ENCODE peak calls at places on chromosomes 13 and 19, in eight cellular contexts. One of them, this sample, is unnamed.

GRCh38 chr19:39943586-39943985 is 9.2 kb upstream of the FCGBP start:
- DNase-seq in Daoy: no peak
- DNase-seq in HuH-7: no peak
- DNase-seq in Caco-2: no peak
- DNase-seq in stimulated activated CD4-positive, alpha-beta T cell treated with anti-CD3 and anti-CD28 coated beads, Interleukin-4, amount 100 ng/mL, for 48 hours: no peak
- DNase-seq in AG09319: no peak
- DNase-seq in activated CD4-positive, CD25-positive, alpha-beta regulatory T cell treated with anti-CD3 and anti-CD28 coated beads, Interleukin-2, amount 50 U/mL, for 16 hours: no peak
- DNase-seq in hepatocyte: peak; percentile 50
- DNase-seq in this sample: no peak

GRCh38 chr19:34494601-34495000 is 13.0 kb downstream of the WTIP start:
- DNase-seq in Caco-2: no peak
- DNase-seq in AG09319: no peak
- DNase-seq in HuH-7: no peak
- DNase-seq in stimulated activated CD4-positive, alpha-beta T cell treated with anti-CD3 and anti-CD28 coated beads, Interleukin-4, amount 100 ng/mL, for 48 hours: no peak
- DNase-seq in activated CD4-positive, CD25-positive, alpha-beta regulatory T cell treated with anti-CD3 and anti-CD28 coated beads, Interleukin-2, amount 50 U/mL, for 16 hours: no peak
- DNase-seq in Daoy: no peak
- DNase-seq in hepatocyte: no peak
- DNase-seq in this sample: no peak

GRCh38 chr19:18265611-18265981 is 8.7 kb downstream of the IQCN start:
- DNase-seq in AG09319: no peak
- DNase-seq in hepatocyte: no peak
- DNase-seq in Daoy: no peak
- DNase-seq in stimulated activated CD4-positive, alpha-beta T cell treated with anti-CD3 and anti-CD28 coated beads, Interleukin-4, amount 100 ng/mL, for 48 hours: no peak
- DNase-seq in HuH-7: no peak
- DNase-seq in activated CD4-positive, CD25-positive, alpha-beta regulatory T cell treated with anti-CD3 and anti-CD28 coated beads, Interleukin-2, amount 50 U/mL, for 16 hours: no peak
- DNase-seq in Caco-2: no peak
- DNase-seq in this sample: no peak

GRCh38 chr13:113959198-113959597 is 14.7 kb downstream of the C13orf46 start:
- DNase-seq in AG09319: no peak
- DNase-seq in HuH-7: no peak
- DNase-seq in activated CD4-positive, CD25-positive, alpha-beta regulatory T cell treated with anti-CD3 and anti-CD28 coated beads, Interleukin-2, amount 50 U/mL, for 16 hours: no peak
- DNase-seq in Daoy: no peak
- DNase-seq in stimulated activated CD4-positive, alpha-beta T cell treated with anti-CD3 and anti-CD28 coated beads, Interleukin-4, amount 100 ng/mL, for 48 hours: no peak
- DNase-seq in Caco-2: no peak
- DNase-seq in hepatocyte: no peak
- DNase-seq in this sample: no peak

GRCh38 chr13:39269411-39269810 is 231.2 kb downstream of the NHLRC3 start:
- DNase-seq in AG09319: no peak
- DNase-seq in hepatocyte: no peak
- DNase-seq in stimulated activated CD4-positive, alpha-beta T cell treated with anti-CD3 and anti-CD28 coated beads, Interleukin-4, amount 100 ng/mL, for 48 hours: no peak
- DNase-seq in HuH-7: no peak
- DNase-seq in Caco-2: no peak
- DNase-seq in Daoy: no peak
- DNase-seq in activated CD4-positive, CD25-positive, alpha-beta regulatory T cell treated with anti-CD3 and anti-CD28 coated beads, Interleukin-2, amount 50 U/mL, for 16 hours: no peak
- DNase-seq in this sample: no peak

GRCh38 chr19:35755550-35756371 is 1.1 kb downstream of the HSPB6 start:
- DNase-seq in activated CD4-positive, CD25-positive, alpha-beta regulatory T cell treated with anti-CD3 and anti-CD28 coated beads, Interleukin-2, amount 50 U/mL, for 16 hours: no peak
- DNase-seq in Daoy: no peak
- DNase-seq in AG09319: peak; percentile 27
- DNase-seq in HuH-7: no peak
- DNase-seq in hepatocyte: peak; percentile 70
- DNase-seq in Caco-2: no peak
- DNase-seq in stimulated activated CD4-positive, alpha-beta T cell treated with anti-CD3 and anti-CD28 coated beads, Interleukin-4, amount 100 ng/mL, for 48 hours: peak; percentile 43
- DNase-seq in this sample: no peak

GRCh38 chr19:33678796-33679195 is 57.0 kb downstream of the CHST8 start:
- DNase-seq in HuH-7: no peak
- DNase-seq in Caco-2: no peak
- DNase-seq in Daoy: no peak
- DNase-seq in AG09319: no peak
- DNase-seq in hepatocyte: no peak
- DNase-seq in stimulated activated CD4-positive, alpha-beta T cell treated with anti-CD3 and anti-CD28 coated beads, Interleukin-4, amount 100 ng/mL, for 48 hours: no peak
- DNase-seq in activated CD4-positive, CD25-positive, alpha-beta regulatory T cell treated with anti-CD3 and anti-CD28 coated beads, Interleukin-2, amount 50 U/mL, for 16 hours: no peak
- DNase-seq in this sample: no peak

GRCh38 chr13:93789058-93789457 is 562.5 kb downstream of the GPC6 start:
- DNase-seq in HuH-7: no peak
- DNase-seq in Daoy: no peak
- DNase-seq in stimulated activated CD4-positive, alpha-beta T cell treated with anti-CD3 and anti-CD28 coated beads, Interleukin-4, amount 100 ng/mL, for 48 hours: no peak
- DNase-seq in hepatocyte: no peak
- DNase-seq in Caco-2: no peak
- DNase-seq in AG09319: no peak
- DNase-seq in activated CD4-positive, CD25-positive, alpha-beta regulatory T cell treated with anti-CD3 and anti-CD28 coated beads, Interleukin-2, amount 50 U/mL, for 16 hours: no peak
- DNase-seq in this sample: no peak

GRCh38 chr19:50812474-50812873 is 11.1 kb downstream of the KLK1 start:
- DNase-seq in activated CD4-positive, CD25-positive, alpha-beta regulatory T cell treated with anti-CD3 and anti-CD28 coated beads, Interleukin-2, amount 50 U/mL, for 16 hours: no peak
- DNase-seq in Daoy: no peak
- DNase-seq in Caco-2: no peak
- DNase-seq in AG09319: no peak
- DNase-seq in stimulated activated CD4-positive, alpha-beta T cell treated with anti-CD3 and anti-CD28 coated beads, Interleukin-4, amount 100 ng/mL, for 48 hours: no peak
- DNase-seq in hepatocyte: no peak
- DNase-seq in HuH-7: no peak
- DNase-seq in this sample: no peak

GRCh38 chr19:10292206-10292788 is 2.5 kb downstream of the ICAM5 start:
- DNase-seq in HuH-7: peak; percentile 91
- DNase-seq in stimulated activated CD4-positive, alpha-beta T cell treated with anti-CD3 and anti-CD28 coated beads, Interleukin-4, amount 100 ng/mL, for 48 hours: peak; percentile 86
- DNase-seq in Caco-2: peak; percentile 93
- DNase-seq in AG09319: no peak
- DNase-seq in Daoy: peak; percentile 81
- DNase-seq in activated CD4-positive, CD25-positive, alpha-beta regulatory T cell treated with anti-CD3 and anti-CD28 coated beads, Interleukin-2, amount 50 U/mL, for 16 hours: peak; percentile 34
- DNase-seq in hepatocyte: peak; percentile 89
- DNase-seq in this sample: peak; percentile 92

GRCh38 chr13:51292000-51292550 is 47.4 kb upstream of the SERPINE3 start:
- DNase-seq in HuH-7: no peak
- DNase-seq in activated CD4-positive, CD25-positive, alpha-beta regulatory T cell treated with anti-CD3 and anti-CD28 coated beads, Interleukin-2, amount 50 U/mL, for 16 hours: no peak
- DNase-seq in hepatocyte: no peak
- DNase-seq in Daoy: no peak
- DNase-seq in AG09319: peak; percentile 10
- DNase-seq in stimulated activated CD4-positive, alpha-beta T cell treated with anti-CD3 and anti-CD28 coated beads, Interleukin-4, amount 100 ng/mL, for 48 hours: no peak
- DNase-seq in Caco-2: no peak
- DNase-seq in this sample: no peak

This sample was measured in HEK293T.